ENCODE peak calls at places on chromosome 19, in four cellular contexts. I is ovary, T is AG04449, D is cardiac fibroblast. E is an unnamed sample.

GRCh38 chr19:18975864-18976263 is 34.8 kb upstream of the HOMER3 start:
- DNase-seq in T (no peak), D (no peak), I (no peak), E (no peak)

GRCh38 chr19:3670258-3670795 is 29.9 kb downstream of the PIP5K1C start:
- DNase-seq in I (peak; percentile 83), T (no peak), D (peak; percentile 93), E (no peak)

GRCh38 chr19:16273005-16273404 is 51.6 kb upstream of the KLF2 start:
- DNase-seq in D (no peak), I (peak; percentile 53), T (no peak), E (no peak)

GRCh38 chr19:38535212-38535611 is 82.5 kb downstream of the MAP4K1 start:
- DNase-seq in I (no peak), T (no peak), D (no peak), E (no peak)

GRCh38 chr19:35216833-35217707 is 11.5 kb downstream of the FAM187B start:
- DNase-seq in D (no peak), I (no peak), T (no peak), E (no peak)

GRCh38 chr19:35076657-35077056 is 35.1 kb downstream of the HPN start:
- DNase-seq in D (no peak), T (no peak), I (no peak), E (no peak)

GRCh38 chr19:16022251-16022650 is 54.0 kb upstream of the TPM4 start:
- DNase-seq in I (no peak), T (no peak), D (no peak), E (no peak)

GRCh38 chr19:737591-738093 is 13.3 kb upstream of the MISP start:
- DNase-seq in I (peak; percentile 34), T (no peak), D (peak; percentile 63), E (peak; percentile 47)

GRCh38 chr19:2811221-2811722 is 8.4 kb upstream of the ZNF554 start:
- DNase-seq in D (no peak), I (no peak), T (no peak), E (no peak)

GRCh38 chr19:897442-898039 is 4.3 kb downstream of the RNU6-9 start:
- DNase-seq in T (no peak), D (no peak), I (no peak), E (no peak)

GRCh38 chr19:7224205-7224833 is 69.9 kb downstream of the INSR start:
- DNase-seq in T (no peak), I (peak; percentile 74), D (peak; percentile 88), E (no peak)

GRCh38 chr19:55303477-55303876 is 19.7 kb downstream of the BRSK1 start:
- DNase-seq in D (no peak), I (no peak), T (no peak), E (no peak)

GRCh38 chr19:14248578-14249011 is 42.6 kb upstream of the ADGRL1 start:
- DNase-seq in I (peak; percentile 46), T (no peak), D (peak; percentile 74), E (no peak)

GRCh38 chr19:48203794-48204628 is 33.5 kb downstream of the ZSWIM9 start:
- DNase-seq in T (peak; percentile 56), D (peak; percentile 96), I (peak; percentile 90), E (peak; percentile 84)

GRCh38 chr19:8635422-8635821 is 5.0 kb downstream of the NFILZ start:
- DNase-seq in I (no peak), T (no peak), D (no peak), E (no peak)

GRCh38 chr19:37077615-37077928 is 661 bp upstream of the ZNF420 start:
- DNase-seq in I (no peak), D (no peak), T (no peak), E (no peak)

GRCh38 chr19:9309974-9310446 is 372 bp upstream of the ZNF699 start:
- DNase-seq in I (peak; percentile 95), D (peak; percentile 94), T (peak; percentile 37), E (no peak)

GRCh38 chr19:28731577-28731976 is 481.4 kb downstream of the UQCRFS1 start:
- DNase-seq in T (no peak), D (no peak), I (no peak), E (no peak)

GRCh38 chr19:23345838-23346237 is 49.4 kb downstream of the ZNF91 start:
- DNase-seq in D (no peak), T (no peak), I (no peak), E (no peak)

GRCh38 chr19:17829855-17830566 is 8.7 kb upstream of the INSL3 start:
- DNase-seq in T (no peak), D (peak; percentile 33), I (peak; percentile 88), E (no peak)

GRCh38 chr19:51138549-51138979 is 3.5 kb upstream of the SIGLEC7 start:
- DNase-seq in I (no peak), D (peak; percentile 66), T (no peak), E (no peak)

E was measured in naive B cell.